ENCODE peak calls at places on chromosomes 7 and 10, in seven cellular contexts. G, N, K, H, M, L and I are unnamed samples.

GRCh38 chr10:7218974-7219373 is 191.9 kb downstream of the SFMBT2 start:
- DNase-seq in G (no peak), N (no peak), K (no peak), H (no peak), M (no peak), L (no peak), I (no peak)

GRCh38 chr10:67861750-67862460 is 22.6 kb upstream of the SIRT1 start:
- DNase-seq in G (no peak), N (no peak), K (no peak), H (no peak), M (peak; percentile 79), L (no peak), I (no peak)

GRCh38 chr10:124176309-124177179 is 83.1 kb upstream of the CHST15 start:
- DNase-seq in G (no peak), N (no peak), K (no peak), H (no peak), M (no peak), L (no peak), I (no peak)

GRCh38 chr10:60606343-60607080 is 171.8 kb upstream of the CDK1 start:
- DNase-seq in G (no peak), N (no peak), K (no peak), H (no peak), M (no peak), L (no peak), I (no peak)

GRCh38 chr10:86961481-86962091 is 3.2 kb downstream of the SNCG start:
- DNase-seq in G (no peak), N (no peak), K (no peak), H (no peak), M (no peak), L (no peak), I (peak; percentile 10)

GRCh38 chr10:21194510-21194993 is 297.4 kb upstream of the NEBL start:
- DNase-seq in G (no peak), N (peak; percentile 60), K (peak; percentile 40), H (peak; percentile 57), M (no peak), L (peak; percentile 38), I (peak; percentile 33)

GRCh38 chr7:44914992-44915607 is 29.8 kb upstream of the PURB start:
- DNase-seq in G (no peak), N (no peak), K (no peak), H (no peak), M (no peak), L (no peak), I (no peak)

GRCh38 chr7:13282377-13282980 is 595.0 kb downstream of the ARL4A start:
- DNase-seq in G (no peak), N (no peak), K (no peak), H (no peak), M (peak; percentile 32), L (peak; percentile 35), I (no peak)

GRCh38 chr7:2523941-2524807 is 4.6 kb downstream of the LFNG start:
- DNase-seq in G (peak; percentile 61), N (peak; percentile 96), K (peak; percentile 77), H (peak; percentile 95), M (peak; percentile 74), L (peak; percentile 84), I (peak; percentile 97)

GRCh38 chr7:141189231-141189630 is 115.4 kb downstream of the TMEM178B start:
- DNase-seq in G (no peak), N (no peak), K (no peak), H (no peak), M (no peak), L (no peak), I (no peak)

GRCh38 chr7:66296001-66296521 is 90.9 kb downstream of the TPST1 start:
- DNase-seq in G (no peak), N (no peak), K (no peak), H (no peak), M (no peak), L (no peak), I (no peak)

GRCh38 chr7:116030626-116031276 is at the start of gene TFEC:
- DNase-seq in G (no peak), N (no peak), K (no peak), H (no peak), M (no peak), L (no peak), I (no peak)

GRCh38 chr10:83892737-83893136 is 246.6 kb upstream of the GHITM start:
- DNase-seq in G (no peak), N (no peak), K (no peak), H (no peak), M (no peak), L (no peak), I (no peak)

GRCh38 chr10:126390324-126390723 is 2.0 kb upstream of the ADAM12 start:
- DNase-seq in G (no peak), N (no peak), K (no peak), H (no peak), M (no peak), L (no peak), I (no peak)
- H3K27ac ChIP-seq in G (no peak overlapping the region), N (no peak overlapping the region), K (peak overlapping the region; percentile 65), H (no peak overlapping the region), M (no peak overlapping the region), L (no peak overlapping the region), I (no peak overlapping the region)

DNA sequence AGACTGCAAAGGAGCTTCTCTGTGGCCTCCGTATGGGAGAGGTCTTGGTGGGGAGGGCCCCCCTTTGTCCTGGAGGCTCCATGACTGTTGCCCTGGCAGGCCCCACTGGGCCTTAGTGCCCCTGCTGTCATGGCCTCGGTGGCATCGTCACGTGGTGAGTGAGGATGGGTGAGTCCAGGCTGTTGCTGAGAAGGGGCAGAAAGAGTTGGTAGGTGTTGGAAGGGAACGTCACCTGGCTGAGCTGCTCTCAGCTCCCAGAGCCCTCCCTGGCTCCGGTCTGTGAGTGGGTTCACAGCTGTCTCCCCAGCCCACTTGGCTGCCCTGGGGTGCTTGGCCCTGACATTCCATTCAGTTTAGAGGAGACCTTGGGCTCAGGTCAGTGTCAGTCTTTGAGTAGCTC is 16.1 kb downstream of the SFRP5 start:
- DNase-seq in G (no peak), N (no peak), K (no peak), H (no peak), M (no peak), L (no peak), I (no peak)
- TF ChIP-seq POLR2AphosphoS5 in G (no peak), N (no peak), K (no peak), H (no peak), M (no peak), L (no peak), I (no peak)

GRCh38 chr10:73432646-73433537 is 469 bp downstream of the MSS51 start:
- DNase-seq in G (no peak), N (no peak), K (no peak), H (no peak), M (no peak), L (no peak), I (no peak)
- H3K4me3 ChIP-seq in G (no peak overlapping the region), N (no peak overlapping the region), K (no peak overlapping the region), H (no peak overlapping the region), M (no peak overlapping the region), L (no peak overlapping the region), I (no peak overlapping the region)

GRCh38 chr10:127881262-127881661 is 11.5 kb downstream of the CLRN3 start:
- DNase-seq in G (no peak), N (no peak), K (no peak), H (peak; percentile 77), M (no peak), L (no peak), I (peak; percentile 71)
- H3K27ac ChIP-seq in G (no peak overlapping the region), N (no peak overlapping the region), K (no peak overlapping the region), H (peak overlapping the region; percentile 86), M (no peak overlapping the region), L (no peak overlapping the region), I (peak overlapping the region; percentile 71)

GRCh38 chr7:24926623-24927539 is 53.1 kb downstream of the OSBPL3 start:
- DNase-seq in G (no peak), N (no peak), K (no peak), H (no peak), M (no peak), L (no peak), I (no peak)

GRCh38 chr7:24920702-24921679 is 59.0 kb downstream of the OSBPL3 start:
- DNase-seq in G (peak; percentile 62), N (no peak), K (no peak), H (no peak), M (no peak), L (no peak), I (peak; percentile 46)

GRCh38 chr7:24923172-24923865 is 56.7 kb downstream of the OSBPL3 start:
- DNase-seq in G (no peak), N (no peak), K (no peak), H (no peak), M (no peak), L (no peak), I (no peak)

GRCh38 chr7:24922099-24922773 is 57.7 kb downstream of the OSBPL3 start:
- DNase-seq in G (no peak), N (no peak), K (no peak), H (no peak), M (no peak), L (no peak), I (no peak)

GRCh38 chr7:24924375-24924774 is 55.6 kb downstream of the OSBPL3 start:
- DNase-seq in G (no peak), N (no peak), K (no peak), H (no peak), M (no peak), L (no peak), I (no peak)
- TF ChIP-seq POLR2AphosphoS5 in G (no peak), N (peak; percentile 21), K (no peak), H (no peak), M (no peak), L (no peak), I (peak; percentile 28)

GRCh38 chr10:126904807-126905686 is at the start of gene DOCK1:
- DNase-seq in G (no peak), N (peak; percentile 53), K (peak; percentile 48), H (peak; percentile 74), M (peak; percentile 86), L (peak; percentile 38), I (peak; percentile 67)

GRCh38 chr10:126902157-126902556 is 3.1 kb upstream of the DOCK1 start:
- DNase-seq in G (no peak), N (no peak), K (peak; percentile 64), H (no peak), M (no peak), L (peak; percentile 69), I (no peak)

GRCh38 chr10:126903646-126904360 is 1.4 kb upstream of the DOCK1 start:
- DNase-seq in G (no peak), N (no peak), K (no peak), H (no peak), M (no peak), L (no peak), I (no peak)

GRCh38 chr10:126905776-126906703 is 812 bp downstream of the DOCK1 start:
- DNase-seq in G (no peak), N (no peak), K (peak; percentile 32), H (peak; percentile 26), M (peak; percentile 88), L (no peak), I (peak; percentile 33)

GRCh38 chr10:126904493-126904806 is 778 bp upstream of the DOCK1 start:
- DNase-seq in G (no peak), N (no peak), K (peak; percentile 40), H (no peak), M (no peak), L (no peak), I (no peak)
- H3K4me3 ChIP-seq in G (no peak overlapping the region), N (peak overlapping the region; percentile 93), K (peak overlapping the region; percentile 86), H (peak overlapping the region; percentile 91), M (peak overlapping the region; percentile 77), L (peak overlapping the region; percentile 80), I (peak overlapping the region; percentile 78)